ENCODE peak calls at places on chromosomes 4 and X, in five cellular contexts. O is stimulated activated CD8-positive, alpha-beta memory T cell treated with anti-CD3 and anti-CD28 coated beads, Interleukin-4, amount 100 ng/mL, for 4 hours; G is nephron progenitor cell; C is CD8-positive, alpha-beta T cell; Y is T1000. R is an unnamed sample.

GRCh38 chrX:65463550-65463949 is 71.0 kb downstream of the LAS1L start:
- DNase-seq in O (no peak), G (no peak), C (no peak), Y (no peak), R (peak)

GRCh38 chr4:158826882-158827281 is 58.1 kb downstream of the FNIP2 start:
- DNase-seq in O (no peak), G (no peak), C (no peak), Y (no peak), R (peak)

GRCh38 chr4:107930821-107931774 is at the start of gene CYP2U1:
- DNase-seq in O (peak), G (peak), C (peak), Y (peak), R (peak)

GRCh38 chr4:109436504-109436903 is 2.9 kb downstream of the SEC24B start:
- DNase-seq in O (no peak), G (no peak), C (no peak), Y (no peak), R (no peak)

GRCh38 chrX:12890467-12890866 is 16.0 kb upstream of the TLR8 start:
- DNase-seq in O (no peak), G (no peak), C (no peak), Y (no peak), R (no peak)

GRCh38 chr4:477686-478085 is 21.3 kb downstream of the ZNF721 start:
- DNase-seq in O (no peak), G (no peak), C (no peak), Y (no peak), R (no peak)

GRCh38 chr4:82799006-82799881 is 648 bp upstream of the SCD5 start:
- DNase-seq in O (no peak), G (peak), C (no peak), Y (no peak), R (no peak)

GRCh38 chrX:140918398-140919043 is 83.9 kb upstream of the SPANXB1 start:
- DNase-seq in O (no peak), G (peak), C (no peak), Y (peak), R (peak)

GRCh38 chrX:153900806-153901752 is 3.4 kb upstream of the AVPR2 start:
- DNase-seq in O (peak), G (no peak), C (peak), Y (peak), R (peak)

GRCh38 chrX:23765449-23765848 is 17.5 kb upstream of the SAT1 start:
- DNase-seq in O (no peak), G (no peak), C (no peak), Y (no peak), R (no peak)

GRCh38 chrX:19579485-19579884 is 64.2 kb upstream of the MAP3K15 start:
- DNase-seq in O (no peak), G (no peak), C (no peak), Y (no peak), R (no peak)

GRCh38 chr4:80365928-80366327 is 30.4 kb downstream of the CFAP299 start:
- DNase-seq in O (peak), G (peak), C (peak), Y (peak), R (peak)

GRCh38 chrX:40088299-40088625 is 9.5 kb downstream of the BCOR start:
- DNase-seq in O (no peak), G (no peak), C (no peak), Y (no peak), R (no peak)

GRCh38 chrX:17377047-17377692 is 2.2 kb downstream of the NHS start:
- DNase-seq in O (no peak), G (peak), C (no peak), Y (peak), R (peak)

GRCh38 chrX:44667771-44668170 is 125.1 kb upstream of the FUNDC1 start:
- DNase-seq in O (no peak), G (no peak), C (no peak), Y (no peak), R (no peak)

GRCh38 chr4:158590219-158590618 is 68.5 kb downstream of the RXFP1 start:
- DNase-seq in O (no peak), G (no peak), C (no peak), Y (no peak), R (no peak)

GRCh38 chr4:95572304-95572991 is 23.7 kb upstream of the UNC5C start:
- DNase-seq in O (no peak), G (peak), C (no peak), Y (no peak), R (no peak)

GRCh38 chr4:151671541-151672059 is 89.2 kb downstream of the GATB start:
- DNase-seq in O (no peak), G (peak), C (no peak), Y (no peak), R (no peak)

GRCh38 chrX:153725039-153725831 is 579 bp downstream of the ABCD1 start:
- DNase-seq in O (no peak), G (no peak), C (no peak), Y (no peak), R (peak)

GRCh38 chr4:3318561-3319021 is 25.8 kb downstream of the RGS12 start:
- DNase-seq in O (no peak), G (no peak), C (no peak), Y (no peak), R (no peak)

GRCh38 chrX:12405306-12405705 is 267.0 kb downstream of the FRMPD4 start:
- DNase-seq in O (no peak), G (no peak), C (no peak), Y (no peak), R (no peak)

GRCh38 chrX:95539041-95539440 is 1145.6 kb upstream of the DIAPH2 start:
- DNase-seq in O (no peak), G (no peak), C (no peak), Y (no peak), R (no peak)

GRCh38 chr4:153205028-153205648 is 895 bp downstream of the TRIM2 start:
- DNase-seq in O (no peak), G (peak), C (peak), Y (peak), R (no peak)

GRCh38 chr4:85861064-85861767 is 386.3 kb downstream of the ARHGAP24 start:
- DNase-seq in O (no peak), G (no peak), C (no peak), Y (no peak), R (no peak)

GRCh38 chr4:113394730-113395530 is 345.5 kb downstream of the ANK2 start:
- DNase-seq in O (peak), G (peak), C (peak), Y (peak), R (peak)

GRCh38 chr4:156654410-156654809 is 317.2 kb downstream of the PDGFC start:
- DNase-seq in O (no peak), G (no peak), C (no peak), Y (no peak), R (no peak)

GRCh38 chr4:123649644-123650356 is 253.2 kb downstream of the SPRY1 start:
- DNase-seq in O (no peak), G (no peak), C (no peak), Y (no peak), R (peak)

GRCh38 chrX:41733939-41734338 is 10.0 kb downstream of the GPR82 start:
- DNase-seq in O (no peak), G (no peak), C (no peak), Y (no peak), R (no peak)

GRCh38 chrX:18360867-18361266 is 6.4 kb upstream of the SCML2 start:
- DNase-seq in O (no peak), G (no peak), C (no peak), Y (no peak), R (no peak)

GRCh38 chrX:145923376-145923775 is 105.7 kb downstream of the SLITRK2 start:
- DNase-seq in O (no peak), G (no peak), C (no peak), Y (no peak), R (no peak)

GRCh38 chr4:77047037-77047436 is 28.8 kb downstream of the CCNI start:
- DNase-seq in O (no peak), G (no peak), C (no peak), Y (no peak), R (no peak)

GRCh38 chr4:4935974-4936373 is 76.5 kb downstream of the MSX1 start:
- DNase-seq in O (no peak), G (no peak), C (no peak), Y (no peak), R (no peak)

GRCh38 chrX:25878806-25879205 is 259.3 kb upstream of the MAGEB18 start:
- DNase-seq in O (no peak), G (no peak), C (no peak), Y (no peak), R (no peak)

GRCh38 chrX:45404206-45404605 is 203.5 kb upstream of the DIPK2B start:
- DNase-seq in O (no peak), G (no peak), C (no peak), Y (no peak), R (no peak)

GRCh38 chr4:184757810-184758209 is 23.9 kb upstream of the CENPU start:
- DNase-seq in O (no peak), G (no peak), C (no peak), Y (no peak), R (no peak)

GRCh38 chr4:37244583-37245390 is at the start of gene NWD2:
- DNase-seq in O (no peak), G (peak), C (no peak), Y (peak), R (peak)

GRCh38 chr4:7358100-7358735 is 76.5 kb downstream of the PSAPL1 start:
- DNase-seq in O (no peak), G (no peak), C (no peak), Y (peak), R (peak)

GRCh38 chr4:176539091-176539784 is 219.5 kb downstream of the SPCS3 start:
- DNase-seq in O (no peak), G (no peak), C (no peak), Y (no peak), R (no peak)

GRCh38 chr4:103095080-103095479 is 4.6 kb downstream of the BDH2 start:
- DNase-seq in O (no peak), G (no peak), C (no peak), Y (no peak), R (no peak)

R was measured in trophoblast cell.